ENCODE peak calls at places on chromosomes 1 and 21, in seven cellular contexts. X is A549, Q is WTC11, M is HepG2, A is SK-N-SH, Y is H1, G is IMR-90. T is an unnamed sample.

GRCh38 chr1:53069663-53070327 is 7.8 kb downstream of the PODN start:
- DNase-seq in A (peak; percentile 20), M (no peak), Y (no peak), Q (peak; percentile 19), G (no peak), X (no peak), T (no peak)

GRCh38 chr1:227919916-227920315 is 27.8 kb downstream of the WNT9A start:
- DNase-seq in G (no peak), A (peak; percentile 87), M (no peak), Y (no peak), Q (peak; percentile 52), X (no peak), T (peak; percentile 72)

GRCh38 chr21:25375675-25376074 is 231.6 kb downstream of the MRPL39 start:
- DNase-seq in Q (no peak), A (no peak), Y (no peak), G (peak; percentile 53), X (no peak), M (no peak), T (no peak)

GRCh38 chr21:33101300-33102005 is 31.5 kb downstream of the OLIG1 start:
- DNase-seq in G (no peak), Y (no peak), X (no peak), A (no peak), M (no peak), Q (peak; percentile 32), T (no peak)

GRCh38 chr1:201461193-201461657 is 7.8 kb downstream of the PHLDA3 start:
- DNase-seq in Q (no peak), X (peak; percentile 93), Y (no peak), G (peak; percentile 98), M (peak; percentile 73), A (no peak), T (peak; percentile 57)

GRCh38 chr1:168674252-168674651 is 54.8 kb downstream of the DPT start:
- DNase-seq in Y (no peak), A (no peak), M (no peak), X (no peak), G (no peak), Q (no peak), T (no peak)

GRCh38 chr1:174795806-174796205 is 203.9 kb upstream of the CACYBP start:
- DNase-seq in Y (no peak), A (no peak), Q (no peak), X (peak; percentile 8), G (peak; percentile 21), M (no peak), T (no peak)

GRCh38 chr1:193614817-193615216 is 428.4 kb upstream of the B3GALT2 start:
- DNase-seq in Q (no peak), M (no peak), Y (no peak), G (peak; percentile 79), X (peak; percentile 78), A (no peak), T (no peak)

GRCh38 chr1:10696977-10697376 is 99.5 kb downstream of the CASZ1 start:
- DNase-seq in G (peak; percentile 23), M (no peak), X (no peak), A (no peak), Y (no peak), Q (no peak), T (no peak)

GRCh38 chr1:23931481-23931880 is 18.3 kb upstream of the CNR2 start:
- DNase-seq in X (no peak), Y (no peak), Q (no peak), A (no peak), M (no peak), G (no peak), T (no peak)

GRCh38 chr21:28473530-28474225 is 519.0 kb downstream of the LTN1 start:
- DNase-seq in X (no peak), Q (no peak), Y (no peak), G (peak; percentile 61), M (no peak), A (no peak), T (no peak)

GRCh38 chr1:119080586-119080985 is 59.9 kb downstream of the WARS2 start:
- DNase-seq in G (peak; percentile 95), Y (peak; percentile 47), M (no peak), Q (peak; percentile 19), A (no peak), X (no peak), T (no peak)

GRCh38 chr1:231200417-231201031 is 38.7 kb downstream of the TRIM67 start:
- DNase-seq in Y (no peak), A (peak; percentile 75), M (no peak), X (no peak), Q (no peak), G (peak; percentile 32), T (peak; percentile 72)

GRCh38 chr1:10881046-10881445 is 84.6 kb upstream of the CASZ1 start:
- DNase-seq in M (no peak), Q (no peak), G (no peak), A (no peak), Y (no peak), X (no peak), T (no peak)

GRCh38 chr1:100893718-100894117 is 924 bp downstream of the EXTL2 start:
- DNase-seq in Y (no peak), X (no peak), G (no peak), Q (no peak), A (peak; percentile 4), M (no peak), T (no peak)

GRCh38 chr1:121443131-121443530 is 258.4 kb downstream of the SRGAP2C start:
- DNase-seq in M (no peak), A (no peak), Y (no peak), X (no peak), G (peak; percentile 7), Q (no peak), T (no peak)

GRCh38 chr1:178684111-178684510 is 40.9 kb upstream of the RALGPS2 start:
- DNase-seq in Q (no peak), G (no peak), M (no peak), X (no peak), A (no peak), Y (no peak), T (no peak)

GRCh38 chr1:234692961-234693360 is 83.0 kb upstream of the IRF2BP2 start:
- DNase-seq in Y (no peak), M (no peak), G (no peak), X (no peak), A (no peak), Q (no peak), T (no peak)

GRCh38 chr21:45539046-45539795 is 3.0 kb downstream of the SLC19A1 start:
- DNase-seq in A (no peak), Y (no peak), M (no peak), X (no peak), Q (peak; percentile 9), G (no peak), T (no peak)

GRCh38 chr1:201436461-201436860 is 14.9 kb upstream of the TNNI1 start:
- DNase-seq in G (peak; percentile 26), Q (peak; percentile 72), M (peak; percentile 36), X (peak; percentile 68), Y (no peak), A (no peak), T (no peak)

GRCh38 chr1:207045466-207045865 is 5.5 kb downstream of the YOD1 start:
- DNase-seq in A (no peak), M (no peak), Q (no peak), Y (no peak), G (no peak), X (no peak), T (no peak)

GRCh38 chr1:11800756-11801433 is 4.9 kb downstream of the MTHFR start:
- DNase-seq in M (no peak), Y (no peak), Q (no peak), A (no peak), X (no peak), G (no peak), T (no peak)

GRCh38 chr21:30193201-30193600 is 22.7 kb downstream of the CLDN8 start:
- DNase-seq in M (no peak), X (no peak), G (no peak), Y (no peak), Q (no peak), A (no peak), T (no peak)

GRCh38 chr1:69569983-69570755 is 2.4 kb downstream of the LRRC7 start:
- DNase-seq in X (no peak), G (no peak), M (no peak), Y (no peak), A (no peak), Q (no peak), T (peak; percentile 6)

DNA sequence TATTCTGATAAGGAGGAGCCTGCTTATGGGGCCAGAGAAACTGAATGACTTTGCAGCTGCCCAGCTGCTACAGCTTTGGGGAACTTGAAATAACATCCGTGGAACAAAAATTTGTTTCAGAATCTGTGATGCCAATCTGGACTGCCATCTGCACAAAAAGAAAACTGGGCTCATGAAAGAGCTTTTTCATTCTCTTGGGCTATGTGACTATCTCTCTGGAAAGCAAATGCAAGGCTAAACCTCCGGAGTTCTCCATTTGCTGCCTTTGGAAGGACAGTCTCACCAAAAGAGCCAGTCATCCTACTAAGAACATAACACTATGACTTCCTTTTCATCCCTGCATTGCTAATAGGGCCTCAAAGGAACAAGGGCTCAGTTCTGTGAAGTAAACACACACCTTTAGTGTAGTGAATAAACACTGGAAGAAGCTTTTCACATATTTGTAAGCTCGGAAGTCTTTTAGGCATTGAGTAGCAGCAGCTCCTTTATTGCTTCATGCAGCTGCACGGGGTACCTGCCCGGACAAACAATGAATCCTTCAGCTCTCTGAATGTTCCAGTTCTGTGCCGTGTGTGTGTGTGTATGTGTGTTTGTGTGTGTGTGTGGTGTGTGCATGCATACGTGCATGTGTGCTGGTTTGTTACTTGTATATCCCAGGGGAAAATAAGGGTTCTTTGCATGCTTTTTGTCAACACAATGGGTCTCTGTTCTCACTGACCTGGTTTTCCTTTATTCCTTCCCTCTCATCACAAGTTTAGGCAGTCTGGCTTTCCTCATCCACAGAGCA is 255.5 kb upstream of the SGIP1 start:
- DNase-seq in M (no peak), G (no peak), Y (no peak), A (no peak), Q (no peak), X (no peak), T (no peak)
- TF ChIP-seq USF2 in M (no peak), G (no peak), Y (no peak), A (no peak), Q (no peak), X (no peak), T (no peak)

GRCh38 chr1:80994934-80995333 is 805.8 kb upstream of the ADGRL2 start:
- DNase-seq in Q (no peak), X (no peak), Y (no peak), G (peak; percentile 22), M (no peak), A (no peak), T (no peak)
- TF ChIP-seq USF2 in Q (no peak), X (no peak), Y (no peak), G (no peak), M (no peak), A (no peak), T (no peak)

GRCh38 chr1:163436133-163436532 is 114.4 kb downstream of the NUF2 start:
- DNase-seq in Q (no peak), M (no peak), X (no peak), A (peak; percentile 43), G (no peak), Y (no peak), T (no peak)
- TF ChIP-seq USF2 in Q (no peak), M (no peak), X (no peak), A (no peak), G (no peak), Y (no peak), T (no peak)

GRCh38 chr21:31204801-31205200 is 139.3 kb downstream of the TIAM1 start:
- DNase-seq in Y (no peak), Q (no peak), A (peak; percentile 38), G (no peak), M (no peak), X (no peak), T (no peak)
- TF ChIP-seq USF2 in Y (no peak), Q (no peak), A (no peak), G (no peak), M (no peak), X (no peak), T (no peak)

T was measured in K562.